ENCODE peak calls at places on chromosomes 16 and 17, in seven cellular contexts. W is mesendoderm, A is IMR-90, F is neuronal stem cell, U is H9, E is H1, O is trophoblast cell. M is an unnamed sample. For H3K4me1, the result is how much of the 10 kb centered on the place peaks cover.

GRCh38 chr16:84199861-84200260 is 8.9 kb downstream of the ADAD2 start:
- DNase-seq in W (no peak), A (no peak), F (no peak), U (no peak), E (no peak), O (no peak), M (no peak)

GRCh38 chr16:14307623-14308356 is 236.7 kb downstream of the MRTFB start:
- DNase-seq in W (peak), A (no peak), F (no peak), U (no peak), E (no peak), O (peak), M (no peak)

GRCh38 chr17:6940186-6940649 is 55.6 kb upstream of the ALOX12 start:
- DNase-seq in W (no peak), A (no peak), F (no peak), U (no peak), E (no peak), O (no peak), M (no peak)

GRCh38 chr16:87550510-87550961 is 51.8 kb upstream of the JPH3 start:
- DNase-seq in W (peak), A (no peak), F (peak), U (peak), E (peak), O (no peak), M (no peak)

GRCh38 chr17:73304971-73305786 is 6.6 kb downstream of the CDC42EP4 start:
- DNase-seq in W (peak), A (peak), F (no peak), U (peak), E (peak), O (peak), M (peak)

GRCh38 chr16:967546-968295 is 3.1 kb downstream of the LMF1 start:
- DNase-seq in W (no peak), A (no peak), F (no peak), U (no peak), E (no peak), O (no peak), M (no peak)

GRCh38 chr17:59329558-59330313 is 1.7 kb upstream of the YPEL2 start:
- DNase-seq in W (peak), A (peak), F (peak), U (peak), E (peak), O (peak), M (peak)

GRCh38 chr17:78257810-78258322 is 26.4 kb downstream of the TMEM235 start:
- DNase-seq in W (no peak), A (peak), F (no peak), U (no peak), E (no peak), O (peak), M (peak)

GRCh38 chr17:61783120-61783519 is 80.2 kb downstream of the BRIP1 start:
- DNase-seq in W (no peak), A (no peak), F (no peak), U (no peak), E (no peak), O (no peak), M (no peak)

GRCh38 chr16:56657555-56658430 is at the start of gene MT1F:
- DNase-seq in W (peak), A (peak), F (peak), U (peak), E (peak), O (peak), M (peak)

GRCh38 chr16:83588070-83588469 is 219.7 kb upstream of the HSBP1 start:
- DNase-seq in W (no peak), A (no peak), F (no peak), U (no peak), E (no peak), O (no peak), M (no peak)

GRCh38 chr16:89727406-89728120 is 6.2 kb downstream of the ZNF276 start:
- DNase-seq in W (peak), A (no peak), F (no peak), U (no peak), E (no peak), O (no peak), M (no peak)

GRCh38 chr16:2904100-2904921 is 7.4 kb upstream of the FLYWCH1 start:
- DNase-seq in W (peak), A (peak), F (peak), U (peak), E (peak), O (peak), M (peak)

GRCh38 chr17:74671031-74671771 is 41.5 kb downstream of the CD300LF start:
- DNase-seq in W (peak), A (peak), F (peak), U (peak), E (peak), O (peak), M (peak)

GRCh38 chr16:58098207-58099096 is 30.7 kb downstream of the CFAP20 start:
- DNase-seq in W (peak), A (peak), F (no peak), U (no peak), E (no peak), O (peak), M (no peak)

GRCh38 chr16:3170440-3171180 is 17.4 kb upstream of the OR1F1 start:
- DNase-seq in W (peak), A (no peak), F (no peak), U (peak), E (peak), O (no peak), M (peak)

GRCh38 chr16:70481929-70482536 is 27.6 kb downstream of the FCSK start:
- DNase-seq in W (no peak), A (peak), F (no peak), U (no peak), E (no peak), O (peak), M (peak)

GRCh38 chr17:75133001-75133400 is 1.5 kb upstream of the NT5C start:
- DNase-seq in W (no peak), A (no peak), F (no peak), U (no peak), E (no peak), O (no peak), M (no peak)

GRCh38 chr16:70737377-70738082 is 51.7 kb upstream of the MTSS2 start:
- DNase-seq in W (no peak), A (peak), F (no peak), U (no peak), E (no peak), O (no peak), M (peak)

GRCh38 chr17:9472541-9472940 is 103.1 kb downstream of the STX8 start:
- DNase-seq in W (no peak), A (peak), F (no peak), U (no peak), E (no peak), O (peak), M (peak)

GRCh38 chr16:5024632-5025031 is 9.1 kb downstream of the NAGPA start:
- DNase-seq in W (no peak), A (no peak), F (no peak), U (no peak), E (no peak), O (no peak), M (no peak)

GRCh38 chr17:3531266-3532101 is 26.1 kb downstream of the TRPV3 start:
- DNase-seq in W (no peak), A (no peak), F (no peak), U (peak), E (no peak), O (no peak), M (no peak)

GRCh38 chr16:66007717-66008116 is 358.8 kb upstream of the CDH5 start:
- DNase-seq in W (no peak), A (peak), F (no peak), U (no peak), E (no peak), O (no peak), M (peak)

GRCh38 chr16:11236855-11237254 is 19.1 kb downstream of the SOCS1 start:
- DNase-seq in W (no peak), A (no peak), F (no peak), U (no peak), E (no peak), O (no peak), M (no peak)

GRCh38 chr17:59366773-59367656 is 35.6 kb downstream of the YPEL2 start:
- DNase-seq in W (peak), A (peak), F (no peak), U (no peak), E (no peak), O (peak), M (peak)

GRCh38 chr17:49016775-49017463 is 19.7 kb downstream of the IGF2BP1 start:
- DNase-seq in W (no peak), A (peak), F (no peak), U (peak), E (peak), O (no peak), M (no peak)

GRCh38 chr17:37607637-37608368 is 1.4 kb downstream of the SYNRG start:
- DNase-seq in W (no peak), A (no peak), F (no peak), U (no peak), E (no peak), O (no peak), M (no peak)

GRCh38 chr17:302300-302698 is 50.3 kb downstream of the RPH3AL start:
- DNase-seq in W (no peak), A (no peak), F (no peak), U (no peak), E (no peak), O (no peak), M (no peak)

GRCh38 chr16:82262244-82262643 is 92.2 kb upstream of the MPHOSPH6 start:
- DNase-seq in W (no peak), A (no peak), F (no peak), U (no peak), E (no peak), O (no peak), M (no peak)

GRCh38 chr16:82260212-82260795 is 90.3 kb upstream of the MPHOSPH6 start:
- DNase-seq in W (no peak), A (no peak), F (no peak), U (no peak), E (no peak), O (no peak), M (no peak)

GRCh38 chr16:82264781-82265180 is 94.8 kb upstream of the MPHOSPH6 start:
- DNase-seq in W (no peak), A (no peak), F (no peak), U (no peak), E (no peak), O (no peak), M (no peak)

GRCh38 chr16:82263456-82264159 is 93.6 kb upstream of the MPHOSPH6 start:
- DNase-seq in W (peak), A (peak), F (peak), U (peak), E (peak), O (peak), M (peak)

GRCh38 chr16:82265809-82266208 is 95.8 kb upstream of the MPHOSPH6 start:
- DNase-seq in W (no peak), A (no peak), F (no peak), U (no peak), E (no peak), O (no peak), M (no peak)
- H2BK120ac ChIP-seq in W (no peak), A (no peak), F (no peak), U (no peak), E (no peak), O (no peak), M (no peak)

GRCh38 chr16:15955425-15955824 is 6.0 kb downstream of the ABCC1 start:
- DNase-seq in W (no peak), A (no peak), F (no peak), U (no peak), E (no peak), O (no peak), M (no peak)
- H3K4me1 ChIP-seq in W (under half), A (under half), F (under half), U (under half), E (under half), O (under half), M (under half)

DNA sequence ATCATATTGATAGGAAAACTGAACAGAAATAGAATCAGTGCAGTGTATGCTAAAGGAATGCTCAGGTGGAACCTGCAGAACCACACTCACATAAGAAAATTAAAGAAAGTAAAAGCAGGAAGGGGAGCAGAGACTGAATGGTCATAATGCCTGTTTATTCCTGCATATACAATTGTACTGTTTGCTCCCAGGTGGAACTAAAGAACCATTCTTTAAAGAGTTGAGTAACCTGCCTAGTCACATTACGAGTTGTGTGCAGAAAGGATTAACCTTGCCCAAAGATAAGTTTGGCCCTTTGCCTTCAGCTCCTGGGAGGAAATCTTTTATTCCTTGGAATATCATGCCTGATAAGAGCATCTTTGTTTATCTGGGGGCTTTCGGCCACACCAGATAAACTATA is 434.7 kb downstream of the KIF2B start:
- DNase-seq in W (no peak), A (no peak), F (no peak), U (no peak), E (no peak), O (no peak), M (no peak)
- H2BK120ac ChIP-seq in W (no peak), A (no peak), F (no peak), U (no peak), E (no peak), O (no peak), M (no peak)

GRCh38 chr17:57915980-57916757 is 39.0 kb downstream of the CUEDC1 start:
- DNase-seq in W (peak), A (peak), F (peak), U (peak), E (peak), O (no peak), M (no peak)

GRCh38 chr17:57916925-57917858 is 38.0 kb downstream of the CUEDC1 start:
- DNase-seq in W (peak), A (no peak), F (no peak), U (no peak), E (no peak), O (no peak), M (no peak)

GRCh38 chr17:57914274-57915147 is 40.7 kb downstream of the CUEDC1 start:
- DNase-seq in W (no peak), A (no peak), F (no peak), U (no peak), E (no peak), O (no peak), M (no peak)

GRCh38 chr17:57913576-57914273 is 41.5 kb downstream of the CUEDC1 start:
- DNase-seq in W (no peak), A (no peak), F (no peak), U (no peak), E (no peak), O (no peak), M (no peak)

DNA sequence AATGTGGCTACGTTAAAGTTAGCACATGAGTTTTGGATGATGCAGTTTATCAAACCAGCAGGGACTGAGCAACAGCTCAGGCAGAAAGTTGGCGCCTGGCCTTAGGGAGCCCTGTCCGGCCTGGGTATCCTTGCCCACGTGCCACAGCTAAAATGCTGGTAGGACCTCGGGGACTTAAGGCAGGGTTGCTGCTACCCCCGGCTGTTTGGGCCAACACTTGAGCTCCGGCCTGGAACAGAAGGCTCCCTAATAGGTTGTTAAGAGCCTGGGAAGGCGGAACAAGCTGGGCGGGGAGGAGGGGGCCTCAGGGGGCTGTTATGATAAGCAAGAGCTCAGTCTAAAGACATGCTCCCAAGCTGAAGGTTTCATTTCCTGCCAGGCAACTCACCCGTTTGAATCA is 39.7 kb downstream of the CUEDC1 start:
- DNase-seq in W (peak), A (peak), F (no peak), U (no peak), E (no peak), O (no peak), M (no peak)
- H3K4me1 ChIP-seq in W (under half), A (under half), F (half or more), U (under half), E (under half), O (under half), M (under half)

GRCh38 chr17:41393294-41393693 is 4.1 kb downstream of the KRT31 start:
- DNase-seq in W (no peak), A (no peak), F (no peak), U (no peak), E (no peak), O (no peak), M (no peak)
- H2BK120ac ChIP-seq in W (no peak), A (peak), F (no peak), U (no peak), E (no peak), O (no peak), M (no peak)

M was measured in mesenchymal stem cell.